ENCODE peak calls at places on chromosomes 3 and 15, in ten cellular contexts. M is uterus, K is endothelial cell of umbilical vein, R is SJSA1, B is spleen, G is choroid plexus epithelial cell, S is upper lobe of left lung, L is mucosa of descending colon, Z is AG04449, A is MM.1S. O is an unnamed sample.

GRCh38 chr15:100341662-100342560 is at the start of gene ADAMTS17:
- DNase-seq in M (peak), K (peak), R (peak), B (peak), G (peak), S (peak), L (peak), Z (no peak), A (peak), O (peak)

GRCh38 chr3:168249539-168250414 is 154.1 kb upstream of the GOLIM4 start:
- DNase-seq in M (peak), K (peak), R (peak), B (peak), G (peak), S (peak), L (peak), Z (peak), A (peak), O (peak)

GRCh38 chr3:13249630-13250395 is 170.3 kb downstream of the NUP210 start:
- DNase-seq in M (no peak), K (no peak), R (no peak), B (no peak), G (no peak), S (no peak), L (no peak), Z (no peak), A (no peak), O (peak)

GRCh38 chr3:51711352-51712019 is 4.6 kb downstream of the GRM2 start:
- DNase-seq in M (peak), K (no peak), R (no peak), B (no peak), G (no peak), S (no peak), L (no peak), Z (no peak), A (no peak), O (peak)

GRCh38 chr3:171001250-171001893 is 25.1 kb downstream of the SLC2A2 start:
- DNase-seq in M (no peak), K (no peak), R (no peak), B (no peak), G (no peak), S (no peak), L (no peak), Z (no peak), A (no peak), O (no peak)

GRCh38 chr3:61927332-61927731 is 366.0 kb downstream of the PTPRG start:
- DNase-seq in M (peak), K (peak), R (no peak), B (no peak), G (peak), S (no peak), L (peak), Z (peak), A (no peak), O (peak)

GRCh38 chr3:14318638-14319037 is 83.8 kb upstream of the SLC6A6 start:
- DNase-seq in M (no peak), K (no peak), R (no peak), B (no peak), G (no peak), S (no peak), L (no peak), Z (no peak), A (no peak), O (no peak)

GRCh38 chr3:123877965-123878364 is 6.2 kb downstream of the MYLK start:
- DNase-seq in M (no peak), K (no peak), R (no peak), B (no peak), G (no peak), S (no peak), L (no peak), Z (no peak), A (no peak), O (no peak)

GRCh38 chr15:31905054-31905453 is 125.3 kb upstream of the CHRNA7 start:
- DNase-seq in M (no peak), K (no peak), R (no peak), B (no peak), G (no peak), S (no peak), L (peak), Z (no peak), A (no peak), O (no peak)

GRCh38 chr3:32077260-32078084 is 28.9 kb upstream of the GPD1L start:
- DNase-seq in M (peak), K (peak), R (no peak), B (no peak), G (peak), S (no peak), L (peak), Z (no peak), A (no peak), O (peak)

GRCh38 chr3:100045696-100046095 is 68.6 kb downstream of the FILIP1L start:
- DNase-seq in M (peak), K (no peak), R (peak), B (no peak), G (peak), S (no peak), L (peak), Z (peak), A (no peak), O (peak)

GRCh38 chr15:92578096-92578835 is 77.3 kb downstream of the FAM174B start:
- DNase-seq in M (no peak), K (no peak), R (no peak), B (no peak), G (no peak), S (no peak), L (no peak), Z (no peak), A (no peak), O (no peak)

GRCh38 chr3:56829543-56829942 is 27.8 kb upstream of the ARHGEF3 start:
- DNase-seq in M (no peak), K (no peak), R (no peak), B (no peak), G (peak), S (no peak), L (no peak), Z (no peak), A (no peak), O (no peak)

GRCh38 chr15:99438691-99439523 is 126.9 kb upstream of the MEF2A start:
- DNase-seq in M (no peak), K (peak), R (no peak), B (peak), G (peak), S (peak), L (peak), Z (no peak), A (no peak), O (no peak)

GRCh38 chr15:66147440-66147839 is 106.1 kb downstream of the MEGF11 start:
- DNase-seq in M (no peak), K (no peak), R (no peak), B (no peak), G (no peak), S (no peak), L (no peak), Z (no peak), A (no peak), O (no peak)

GRCh38 chr3:128973988-128974564 is 19.8 kb downstream of the CFAP92 start:
- DNase-seq in M (no peak), K (no peak), R (no peak), B (no peak), G (no peak), S (no peak), L (no peak), Z (no peak), A (no peak), O (no peak)

GRCh38 chr15:81113861-81114261 is 20.2 kb upstream of the CFAP161 start:
- DNase-seq in M (no peak), K (peak), R (peak), B (no peak), G (peak), S (no peak), L (no peak), Z (peak), A (no peak), O (no peak)

GRCh38 chr3:62630664-62631063 is 244.6 kb downstream of the CADPS start:
- DNase-seq in M (no peak), K (no peak), R (no peak), B (no peak), G (no peak), S (no peak), L (no peak), Z (no peak), A (peak), O (no peak)

GRCh38 chr15:98887976-98888375 is 119.6 kb downstream of the PGPEP1L start:
- DNase-seq in M (no peak), K (no peak), R (no peak), B (no peak), G (no peak), S (no peak), L (no peak), Z (no peak), A (no peak), O (no peak)

GRCh38 chr3:35965908-35966307 is 326.6 kb downstream of the ARPP21 start:
- DNase-seq in M (no peak), K (peak), R (no peak), B (no peak), G (peak), S (no peak), L (no peak), Z (no peak), A (peak), O (no peak)

GRCh38 chr3:94110854-94111253 is 48.0 kb downstream of the NSUN3 start:
- DNase-seq in M (no peak), K (no peak), R (no peak), B (no peak), G (no peak), S (no peak), L (no peak), Z (no peak), A (no peak), O (no peak)

GRCh38 chr3:115113367-115113766 is 33.7 kb downstream of the ZBTB20 start:
- DNase-seq in M (no peak), K (no peak), R (no peak), B (no peak), G (peak), S (no peak), L (no peak), Z (no peak), A (no peak), O (no peak)

GRCh38 chr3:172129868-172130751 is 90.7 kb downstream of the FNDC3B start:
- DNase-seq in M (peak), K (peak), R (peak), B (peak), G (peak), S (peak), L (peak), Z (peak), A (no peak), O (peak)
- H3K4me3 ChIP-seq in M (no peak), K (no peak), R (no peak), B (no peak), G (no peak), S (no peak), L (no peak), Z (no peak), A (no peak), O (no peak)

DNA sequence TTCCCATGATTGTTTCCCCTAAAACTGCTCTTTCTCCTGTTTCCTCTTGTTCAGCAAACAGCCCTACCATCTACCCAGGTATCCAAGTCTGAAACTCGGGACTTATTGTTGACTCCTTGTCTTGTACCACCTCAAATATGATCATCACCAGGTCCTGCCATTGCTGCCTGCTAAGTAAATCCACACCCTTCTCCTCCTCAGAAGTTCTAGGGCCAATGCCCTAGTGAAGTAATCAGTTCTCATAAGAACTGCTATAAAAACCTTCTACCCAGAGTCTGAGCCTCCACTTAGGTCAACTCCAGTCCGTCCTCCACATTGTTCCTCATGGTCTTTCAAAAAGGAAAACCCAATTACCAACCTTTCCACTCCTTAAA is 77.0 kb upstream of the IL12A start:
- DNase-seq in M (no peak), K (no peak), R (peak), B (no peak), G (no peak), S (no peak), L (no peak), Z (no peak), A (no peak), O (no peak)
- H3K4me3 ChIP-seq in M (no peak), K (no peak), R (peak), B (peak), G (no peak), S (no peak), L (no peak), Z (no peak), A (peak), O (peak)

DNA sequence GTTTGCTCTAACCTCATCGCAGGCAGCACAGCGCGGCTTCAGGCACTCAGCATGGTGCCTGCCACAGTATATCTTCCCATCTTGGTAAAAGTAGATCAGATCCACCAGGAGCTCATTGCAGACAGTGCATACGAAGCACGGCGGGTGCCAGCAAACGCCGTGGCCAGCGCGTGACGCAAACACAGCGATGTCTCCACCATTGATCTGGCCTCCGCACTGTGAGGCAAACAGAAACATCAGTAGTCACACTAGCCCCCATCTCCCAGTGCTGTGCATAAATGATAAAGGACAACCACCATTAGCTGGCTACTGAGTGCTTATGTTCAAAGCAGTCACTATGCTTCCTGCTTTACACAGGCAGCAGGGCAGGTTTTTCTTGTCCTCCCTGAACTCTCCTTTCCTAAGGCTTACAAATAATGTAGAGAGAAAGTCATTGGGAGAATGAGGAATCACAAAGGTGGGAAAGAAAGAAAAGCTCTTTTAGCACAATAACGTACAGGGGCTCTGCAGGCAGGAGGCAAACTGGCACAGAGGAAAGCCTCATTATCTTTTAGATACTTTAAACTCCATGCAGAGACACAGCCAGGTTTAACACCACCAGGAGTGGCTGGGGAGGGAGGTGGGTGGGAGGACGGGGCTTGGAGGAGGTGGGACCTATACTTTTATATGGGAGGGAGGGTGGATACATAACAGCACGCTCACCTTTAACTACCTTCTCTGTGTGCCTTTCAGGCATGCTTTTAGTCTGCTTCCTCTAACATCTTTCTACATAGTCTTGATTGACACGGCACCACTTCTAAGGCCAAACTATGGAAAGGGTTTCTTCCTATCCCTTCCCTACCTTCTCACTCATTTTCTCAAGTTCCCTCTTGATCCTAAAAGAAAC is 67.9 kb downstream of the PRICKLE2 start:
- DNase-seq in M (no peak), K (no peak), R (no peak), B (no peak), G (no peak), S (peak), L (peak), Z (no peak), A (no peak), O (no peak)
- H3K4me3 ChIP-seq in M (no peak), K (no peak), R (no peak), B (no peak), G (no peak), S (no peak), L (no peak), Z (no peak), A (no peak), O (no peak)

DNA sequence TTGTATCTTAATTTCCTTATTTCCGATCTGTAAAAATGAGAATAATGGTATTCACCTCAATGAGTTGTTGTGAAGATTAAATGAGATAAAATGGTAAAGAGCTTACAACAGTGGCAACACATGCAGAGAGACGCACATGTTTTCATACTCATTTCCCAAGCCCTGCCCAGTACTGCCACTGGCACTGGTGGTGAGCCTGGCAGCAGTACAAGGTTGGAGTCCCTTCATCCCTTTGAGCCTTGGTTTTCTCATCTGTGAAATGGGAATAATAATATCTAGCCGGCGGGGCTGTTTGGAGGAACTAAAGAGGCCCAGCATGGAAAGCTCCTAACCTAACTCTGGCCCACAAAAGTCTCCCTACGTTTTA is 943 bp upstream of the CD276 start:
- DNase-seq in M (no peak), K (no peak), R (no peak), B (no peak), G (no peak), S (no peak), L (no peak), Z (no peak), A (no peak), O (no peak)
- H3K4me3 ChIP-seq in M (no peak), K (no peak), R (no peak), B (no peak), G (no peak), S (no peak), L (no peak), Z (no peak), A (no peak), O (peak)

DNA sequence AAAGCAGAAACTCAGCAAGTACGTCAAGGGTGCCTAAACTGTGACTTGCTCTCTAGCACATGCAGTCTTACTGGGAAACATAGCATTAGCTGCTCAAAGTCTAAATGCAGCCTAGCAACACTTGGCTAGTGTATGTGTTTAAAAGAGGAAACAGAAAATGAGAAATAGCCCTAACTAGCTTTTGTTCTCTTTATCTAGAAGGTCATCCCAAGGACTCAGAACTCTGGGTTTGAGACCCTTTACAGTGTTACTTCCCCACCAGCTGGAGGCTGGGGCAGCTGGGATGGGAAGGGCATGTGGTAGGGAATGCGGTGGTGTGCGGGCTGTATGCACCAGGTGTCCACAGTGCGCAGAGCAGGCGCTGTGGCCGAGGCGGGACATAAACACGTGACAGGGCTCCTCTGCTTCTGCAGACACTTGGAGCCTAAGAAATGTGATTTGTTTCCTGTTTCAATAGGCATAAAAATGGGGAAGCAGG is 13.3 kb downstream of the ETV5 start:
- DNase-seq in M (no peak), K (no peak), R (no peak), B (no peak), G (no peak), S (peak), L (peak), Z (no peak), A (peak), O (no peak)
- H3K4me3 ChIP-seq in M (no peak), K (no peak), R (no peak), B (no peak), G (no peak), S (no peak), L (no peak), Z (no peak), A (peak), O (no peak)

GRCh38 chr3:172908871-172909270 is 158.3 kb downstream of the ECT2 start:
- DNase-seq in M (no peak), K (peak), R (no peak), B (no peak), G (no peak), S (no peak), L (no peak), Z (no peak), A (no peak), O (no peak)
- H3K4me3 ChIP-seq in M (no peak), K (no peak), R (no peak), B (no peak), G (no peak), S (no peak), L (no peak), Z (no peak), A (no peak), O (no peak)

DNA sequence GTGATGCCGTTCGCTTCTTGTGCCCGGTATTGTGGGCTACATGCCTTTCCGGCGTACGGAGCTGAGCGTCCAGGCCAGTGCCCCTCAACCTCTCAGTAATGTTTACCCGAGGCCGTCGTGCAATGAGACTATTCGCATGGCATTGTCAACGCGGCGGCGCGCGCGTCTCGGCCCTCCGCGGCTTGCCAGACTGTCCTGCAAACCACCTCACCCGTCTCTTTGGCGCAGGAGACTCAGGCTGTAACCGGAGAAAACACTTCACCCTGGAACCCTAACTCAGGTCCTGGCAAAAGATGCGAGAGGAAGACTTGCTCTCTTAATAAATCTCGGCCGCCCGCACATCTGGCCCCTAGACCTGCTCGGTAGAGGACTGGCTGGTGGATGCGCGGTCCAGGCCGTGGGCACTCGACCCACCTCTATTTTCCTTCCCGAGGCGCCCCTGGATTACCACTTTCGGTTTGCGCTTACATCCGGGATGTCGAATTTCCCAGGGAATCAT is 71.6 kb upstream of the POLG start:
- DNase-seq in M (no peak), K (no peak), R (no peak), B (no peak), G (no peak), S (peak), L (no peak), Z (no peak), A (no peak), O (no peak)
- H3K4me3 ChIP-seq in M (no peak), K (no peak), R (no peak), B (no peak), G (no peak), S (peak), L (no peak), Z (peak), A (no peak), O (no peak)

GRCh38 chr3:147398841-147399534 is 7.4 kb downstream of the ZIC4 start:
- DNase-seq in M (no peak), K (no peak), R (no peak), B (no peak), G (peak), S (no peak), L (no peak), Z (no peak), A (no peak), O (no peak)
- H3K4me3 ChIP-seq in M (no peak), K (no peak), R (no peak), B (no peak), G (peak), S (no peak), L (no peak), Z (no peak), A (no peak), O (no peak)